ENCODE peak calls at places on chromosomes 3 and 15, in eight cellular contexts. Y is CD4-positive, alpha-beta memory T cell; U is GM12864; O is NCI-H774; E is ELR; I is stimulated activated CD8-positive, alpha-beta memory T cell treated with anti-CD3 and anti-CD28 coated beads, Interleukin-15, amount 100 ng/mL, for 24 hours; X is posterior vena cava; C is NCI-H526. J is an unnamed sample.

GRCh38 chr15:77622212-77622941 is 10.3 kb downstream of the LINGO1 start:
- DNase-seq in E (no peak), I (no peak), C (peak), O (no peak), U (no peak), Y (no peak), X (no peak), J (no peak)

GRCh38 chr3:65006300-65006739 is 318.5 kb upstream of the ADAMTS9 start:
- DNase-seq in U (no peak), O (no peak), X (no peak), E (peak), Y (no peak), C (no peak), I (no peak), J (no peak)

GRCh38 chr3:29889230-29889629 is 608.4 kb downstream of the RBMS3 start:
- DNase-seq in U (no peak), X (no peak), C (no peak), E (peak), O (no peak), I (no peak), Y (no peak), J (no peak)

GRCh38 chr3:188881954-188882641 is 289.7 kb upstream of the TPRG1 start:
- DNase-seq in E (peak), Y (no peak), U (no peak), I (no peak), O (no peak), C (no peak), X (no peak), J (no peak)

GRCh38 chr3:30496496-30496966 is 109.9 kb upstream of the TGFBR2 start:
- DNase-seq in X (no peak), U (no peak), C (no peak), Y (no peak), I (no peak), O (no peak), E (peak), J (no peak)

GRCh38 chr15:58472821-58473581 is 41.2 kb downstream of the LIPC start:
- DNase-seq in O (no peak), C (no peak), I (no peak), E (peak), Y (peak), U (no peak), X (no peak), J (peak)

GRCh38 chr15:88904808-88905327 is 8.3 kb downstream of the MFGE8 start:
- DNase-seq in E (peak), O (peak), Y (peak), U (peak), X (peak), I (peak), C (peak), J (peak)

GRCh38 chr3:37453393-37454391 is 279.3 kb upstream of the LRRFIP2 start:
- DNase-seq in I (no peak), U (no peak), X (peak), E (no peak), O (no peak), Y (no peak), C (peak), J (no peak)

GRCh38 chr3:120795017-120795648 is 52.6 kb downstream of the GTF2E1 start:
- DNase-seq in C (peak), I (peak), E (peak), Y (peak), U (peak), X (peak), O (peak), J (peak)

GRCh38 chr3:42101048-42101447 is 9.9 kb downstream of the TRAK1 start:
- DNase-seq in Y (no peak), E (peak), O (no peak), I (no peak), X (peak), U (no peak), C (no peak), J (no peak)

GRCh38 chr15:82530606-82531379 is 9.5 kb downstream of the RPS17 start:
- DNase-seq in E (peak), O (no peak), Y (peak), X (peak), C (no peak), U (no peak), I (no peak), J (peak)

GRCh38 chr3:19471147-19471546 is 322.8 kb downstream of the KCNH8 start:
- DNase-seq in O (no peak), I (no peak), Y (no peak), C (peak), X (no peak), E (no peak), U (no peak), J (no peak)

J was measured in CD4-positive, CD25-positive, alpha-beta regulatory T cell.